ENCODE peak calls at places on chromosomes 2 and 18, in four cellular contexts. W is GM23338, S is endothelial cell, H is iPS-NIHi11. M is an unnamed sample.

GRCh38 chr2:165202230-165202629 is 1.6 kb downstream of the SCN3A start:
- DNase-seq in W (no peak), S (no peak), H (no peak), M (no peak)

GRCh38 chr18:38961880-38962279 is 1396.3 kb upstream of the CELF4 start:
- DNase-seq in W (peak), S (no peak), H (no peak), M (no peak)

GRCh38 chr2:85996591-85996990 is 107.8 kb upstream of the ST3GAL5 start:
- DNase-seq in W (no peak), S (no peak), H (no peak), M (no peak)

GRCh38 chr2:4499316-4499715 is 795.9 kb downstream of the DCDC2C start:
- DNase-seq in W (no peak), S (no peak), H (no peak), M (no peak)

GRCh38 chr18:37578886-37579513 is 13.4 kb upstream of the CELF4 start:
- DNase-seq in W (peak), S (no peak), H (no peak), M (no peak)

GRCh38 chr2:109031481-109032228 is 42.6 kb upstream of the EDAR start:
- DNase-seq in W (peak), S (peak), H (peak), M (no peak)

GRCh38 chr2:9205481-9205880 is 1.1 kb upstream of the ASAP2 start:
- DNase-seq in W (no peak), S (no peak), H (no peak), M (no peak)

GRCh38 chr18:79805211-79805862 is 7.6 kb downstream of the KCNG2 start:
- DNase-seq in W (no peak), S (no peak), H (no peak), M (no peak)

GRCh38 chr2:170509460-170510193 is 205.5 kb upstream of the SP5 start:
- DNase-seq in W (no peak), S (no peak), H (no peak), M (no peak)

GRCh38 chr2:18750662-18751554 is 161.5 kb upstream of the NT5C1B start:
- DNase-seq in W (no peak), S (no peak), H (no peak), M (no peak)

GRCh38 chr2:25981596-25982272 is 563 bp downstream of the KIF3C start:
- DNase-seq in W (peak), S (peak), H (peak), M (no peak)

GRCh38 chr2:27204566-27204965 is 7.3 kb upstream of the ATRAID start:
- DNase-seq in W (no peak), S (no peak), H (no peak), M (no peak)

GRCh38 chr18:46315187-46315586 is 211.0 kb downstream of the HAUS1 start:
- DNase-seq in W (no peak), S (no peak), H (no peak), M (no peak)

GRCh38 chr2:152718909-152719645 is 657 bp downstream of the ARL6IP6 start:
- DNase-seq in W (peak), S (no peak), H (peak), M (no peak)

GRCh38 chr18:79945118-79946042 is 6.1 kb downstream of the SLC66A2 start:
- DNase-seq in W (no peak), S (no peak), H (no peak), M (no peak)

GRCh38 chr18:28432350-28432749 is 255.4 kb upstream of the CDH2 start:
- DNase-seq in W (no peak), S (no peak), H (no peak), M (no peak)

GRCh38 chr18:78883501-78883900 is 96.1 kb upstream of the SALL3 start:
- DNase-seq in W (no peak), S (no peak), H (no peak), M (no peak)

GRCh38 chr2:127721978-127722355 is 20.7 kb downstream of the SFT2D3 start:
- DNase-seq in W (no peak), S (no peak), H (no peak), M (no peak)

GRCh38 chr2:110101911-110102774 is 13.5 kb downstream of the MALL start:
- DNase-seq in W (no peak), S (no peak), H (no peak), M (no peak)

GRCh38 chr2:163736433-163737168 is 793 bp upstream of the FIGN start:
- DNase-seq in W (peak), S (peak), H (peak), M (peak)

GRCh38 chr18:22282311-22283235 is 113.2 kb downstream of the GATA6 start:
- DNase-seq in W (peak), S (no peak), H (no peak), M (no peak)

GRCh38 chr2:128832946-128833560 is 514.4 kb upstream of the HS6ST1 start:
- DNase-seq in W (no peak), S (no peak), H (no peak), M (no peak)

GRCh38 chr2:30662268-30663131 is 144.7 kb downstream of the CAPN13 start:
- DNase-seq in W (no peak), S (no peak), H (no peak), M (no peak)

GRCh38 chr18:63177259-63177658 is 142.3 kb downstream of the BCL2 start:
- DNase-seq in W (no peak), S (no peak), H (no peak), M (no peak)

GRCh38 chr2:10073706-10074105 is 6.5 kb downstream of the CYS1 start:
- DNase-seq in W (no peak), S (no peak), H (no peak), M (no peak)

GRCh38 chr18:65749881-65750280 is 931 bp upstream of the CDH7 start:
- DNase-seq in W (peak), S (no peak), H (peak), M (no peak)

M was measured in substantia nigra.